ENCODE peak calls at places on chromosomes 1 and 21, in seven cellular contexts. One of them, this sample, is unnamed.

GRCh38 chr21:32954353-32954752 is 71.4 kb upstream of the OLIG2 start:
- DNase-seq in iris pigment epithelial cell: no peak
- DNase-seq in heart left ventricle: no peak
- DNase-seq in amniotic stem cell: no peak
- DNase-seq in hepatic stellate cell: no peak
- DNase-seq in spleen: no peak
- DNase-seq in HT1080: no peak
- DNase-seq in this sample: no peak

GRCh38 chr1:230243146-230243545 is 176.1 kb downstream of the GALNT2 start:
- DNase-seq in iris pigment epithelial cell: no peak
- DNase-seq in heart left ventricle: no peak
- DNase-seq in amniotic stem cell: no peak
- DNase-seq in hepatic stellate cell: no peak
- DNase-seq in spleen: no peak
- DNase-seq in HT1080: no peak
- DNase-seq in this sample: no peak

GRCh38 chr1:12525311-12526181 is 92.5 kb downstream of the DHRS3 start:
- DNase-seq in iris pigment epithelial cell: no peak
- DNase-seq in heart left ventricle: no peak
- DNase-seq in amniotic stem cell: no peak
- DNase-seq in hepatic stellate cell: no peak
- DNase-seq in spleen: peak
- DNase-seq in HT1080: no peak
- DNase-seq in this sample: no peak

GRCh38 chr1:6904476-6905170 is 119.4 kb downstream of the CAMTA1 start:
- DNase-seq in iris pigment epithelial cell: no peak
- DNase-seq in heart left ventricle: no peak
- DNase-seq in amniotic stem cell: no peak
- DNase-seq in hepatic stellate cell: no peak
- DNase-seq in spleen: no peak
- DNase-seq in HT1080: no peak
- DNase-seq in this sample: no peak

GRCh38 chr1:8217011-8217711 is 100.8 kb upstream of the SLC45A1 start:
- DNase-seq in iris pigment epithelial cell: peak
- DNase-seq in heart left ventricle: peak
- DNase-seq in amniotic stem cell: no peak
- DNase-seq in hepatic stellate cell: no peak
- DNase-seq in spleen: peak
- DNase-seq in HT1080: no peak
- DNase-seq in this sample: no peak

GRCh38 chr1:212458817-212459216 is 26.1 kb downstream of the NENF start:
- DNase-seq in iris pigment epithelial cell: no peak
- DNase-seq in heart left ventricle: no peak
- DNase-seq in amniotic stem cell: no peak
- DNase-seq in hepatic stellate cell: no peak
- DNase-seq in spleen: peak
- DNase-seq in HT1080: no peak
- DNase-seq in this sample: no peak

GRCh38 chr1:7561331-7561921 is 209.7 kb upstream of the VAMP3 start:
- DNase-seq in iris pigment epithelial cell: peak
- DNase-seq in heart left ventricle: no peak
- DNase-seq in amniotic stem cell: no peak
- DNase-seq in hepatic stellate cell: no peak
- DNase-seq in spleen: peak
- DNase-seq in HT1080: peak
- DNase-seq in this sample: no peak

GRCh38 chr21:42145569-42146250 is 73.2 kb upstream of the ABCG1 start:
- DNase-seq in iris pigment epithelial cell: peak
- DNase-seq in heart left ventricle: peak
- DNase-seq in amniotic stem cell: peak
- DNase-seq in hepatic stellate cell: peak
- DNase-seq in spleen: peak
- DNase-seq in HT1080: peak
- DNase-seq in this sample: peak

GRCh38 chr1:175338447-175339135 is 146.0 kb upstream of the KIAA0040 start:
- DNase-seq in iris pigment epithelial cell: no peak
- DNase-seq in heart left ventricle: no peak
- DNase-seq in amniotic stem cell: no peak
- DNase-seq in hepatic stellate cell: no peak
- DNase-seq in spleen: peak
- DNase-seq in HT1080: peak
- DNase-seq in this sample: peak

GRCh38 chr1:111032295-111032897 is 68.7 kb upstream of the LRIF1 start:
- DNase-seq in iris pigment epithelial cell: peak
- DNase-seq in heart left ventricle: no peak
- DNase-seq in amniotic stem cell: no peak
- DNase-seq in hepatic stellate cell: no peak
- DNase-seq in spleen: no peak
- DNase-seq in HT1080: peak
- DNase-seq in this sample: no peak